ENCODE peak calls at places on chromosomes 7 and 10, in six cellular contexts. O is IMR-90, S is neuronal stem cell, Y is H9, A is mesenchymal stem cell, N is H1. T is an unnamed sample.

GRCh38 chr10:64626856-64627255 is 1105.7 kb downstream of the REEP3 start:
- DNase-seq in O (no peak), Y (no peak), A (no peak), S (no peak), N (no peak), T (no peak)

GRCh38 chr10:29130190-29130673 is 158.6 kb upstream of the LYZL1 start:
- DNase-seq in S (no peak), N (no peak), Y (no peak), O (peak), A (peak), T (peak)

GRCh38 chr10:77500754-77501151 is 136.9 kb downstream of the KCNMA1 start:
- DNase-seq in S (no peak), O (peak), A (no peak), N (no peak), Y (no peak), T (no peak)

GRCh38 chr7:82085116-82085515 is 315.3 kb upstream of the HGF start:
- DNase-seq in A (no peak), S (no peak), Y (no peak), O (no peak), N (no peak), T (peak)

GRCh38 chr10:84352251-84352842 is 24.0 kb downstream of the CCSER2 start:
- DNase-seq in N (no peak), A (peak), S (peak), Y (peak), O (peak), T (peak)

GRCh38 chr10:131653140-131653539 is 247.7 kb upstream of the PPP2R2D start:
- DNase-seq in N (no peak), Y (no peak), A (no peak), O (no peak), S (no peak), T (no peak)

GRCh38 chr10:80187465-80188409 is 17.6 kb downstream of the ANXA11 start:
- DNase-seq in N (no peak), O (no peak), S (no peak), Y (no peak), A (no peak), T (no peak)

GRCh38 chr10:593901-594457 is 95.5 kb downstream of the DIP2C start:
- DNase-seq in O (peak), S (no peak), Y (no peak), A (no peak), N (no peak), T (no peak)

GRCh38 chr7:156836443-156836842 is 56.5 kb downstream of the LMBR1 start:
- DNase-seq in N (no peak), A (peak), S (no peak), O (peak), Y (no peak), T (no peak)

GRCh38 chr10:131195116-131195515 is 116.4 kb downstream of the TCERG1L start:
- DNase-seq in A (no peak), S (no peak), Y (peak), N (no peak), O (no peak), T (no peak)

GRCh38 chr7:69597278-69598076 is 798 bp upstream of the AUTS2 start:
- DNase-seq in Y (peak), A (peak), N (no peak), S (peak), O (no peak), T (peak)

GRCh38 chr10:4470231-4470840 is 355.7 kb upstream of the AKR1E2 start:
- DNase-seq in O (peak), Y (no peak), S (no peak), A (peak), N (no peak), T (peak)

GRCh38 chr10:69056129-69056528 is 31.8 kb upstream of the SRGN start:
- DNase-seq in O (no peak), Y (no peak), N (no peak), S (no peak), A (no peak), T (no peak)

GRCh38 chr7:45888185-45888992 is at the start of gene IGFBP1:
- DNase-seq in A (peak), S (peak), N (no peak), Y (peak), O (peak), T (peak)
- H3K9ac ChIP-seq in A (no peak), S (peak), N (no peak), Y (no peak), O (no peak), T (peak)

DNA sequence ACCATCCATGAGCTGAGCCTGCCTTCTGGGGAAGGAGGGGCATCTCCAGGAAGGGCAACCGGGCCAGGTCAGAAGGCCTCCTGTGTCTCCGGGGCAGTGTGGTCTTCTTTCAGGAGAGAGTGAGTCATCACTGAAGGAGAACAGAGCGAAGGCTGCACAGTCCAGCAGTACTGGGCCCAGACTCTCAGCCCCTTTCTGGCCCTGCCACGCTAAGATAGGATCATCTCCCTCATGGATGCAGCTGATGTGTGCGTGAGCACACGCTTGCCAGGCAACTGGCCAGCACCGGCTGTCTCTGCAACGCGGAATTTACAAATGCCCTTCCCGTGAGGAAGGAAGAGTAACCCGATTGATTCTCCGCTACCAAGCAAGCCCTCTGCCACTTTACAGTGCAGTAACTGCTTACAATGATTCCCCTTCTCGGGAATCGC is 328.2 kb downstream of the TNS3 start:
- DNase-seq in S (peak), O (peak), N (no peak), A (peak), Y (peak), T (peak)
- H2BK120ac ChIP-seq in S (no peak), O (peak), N (no peak), A (peak), Y (no peak), T (no peak)

DNA sequence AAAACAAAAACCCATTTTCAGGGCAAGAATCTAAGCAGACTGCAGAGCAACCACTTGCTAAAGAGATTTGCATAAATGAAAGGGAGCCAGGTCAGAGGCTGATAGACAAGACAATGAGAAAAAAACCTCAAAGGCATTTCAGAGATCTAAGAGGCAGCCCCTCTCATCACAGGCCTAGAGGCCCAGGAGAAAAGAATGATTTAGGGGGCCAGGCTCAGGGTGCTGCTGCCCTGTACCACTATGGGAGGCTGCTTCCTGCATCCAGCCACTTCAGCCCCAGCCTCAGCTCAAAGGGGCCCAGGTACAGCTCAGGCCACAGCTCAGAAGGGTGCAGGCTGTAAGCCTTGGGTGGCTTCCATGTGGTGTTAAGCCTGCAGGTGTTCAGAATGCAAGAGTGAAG is 3.7 kb upstream of the DNAJC12 start:
- DNase-seq in O (no peak), A (no peak), N (no peak), S (no peak), Y (no peak), T (no peak)
- H2BK15ac ChIP-seq in O (no peak), A (no peak), N (no peak), S (no peak), Y (no peak), T (no peak)

DNA sequence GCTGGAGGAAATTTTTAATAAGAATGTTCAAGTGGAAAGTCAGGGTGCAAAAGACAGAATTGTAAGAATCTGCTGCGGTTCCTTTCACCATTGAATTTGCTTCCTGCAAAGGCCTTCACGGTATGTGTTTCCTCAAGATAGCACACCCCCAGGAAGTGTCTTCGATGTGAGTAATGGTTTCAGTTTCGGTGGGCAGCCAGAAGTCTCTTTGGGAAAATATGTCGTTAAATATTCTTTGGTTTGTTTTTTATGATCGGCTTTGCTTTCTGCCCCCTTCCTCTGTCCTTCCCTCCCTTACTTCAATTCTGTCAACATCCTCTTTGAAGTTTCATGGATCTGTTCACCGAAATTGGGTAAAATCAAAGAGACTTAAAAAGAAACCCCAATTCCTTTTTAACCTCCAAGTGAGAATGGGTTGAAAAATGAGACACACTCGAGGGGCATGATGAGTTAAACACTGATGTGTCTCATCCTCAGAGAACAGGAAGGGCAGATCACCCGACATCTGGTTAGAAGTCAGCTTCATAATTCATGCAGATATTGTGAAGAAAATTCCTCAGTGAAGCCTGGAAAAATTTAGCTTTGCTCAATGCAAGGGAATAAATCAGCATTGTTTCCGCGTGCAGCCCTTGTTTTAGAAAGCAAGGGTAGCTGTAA is 170.8 kb upstream of the HABP2 start:
- DNase-seq in Y (no peak), O (peak), A (peak), S (no peak), N (no peak), T (peak)
- H3K9ac ChIP-seq in Y (no peak), O (peak), A (peak), S (no peak), N (no peak), T (no peak)

GRCh38 chr7:115047968-115048720 is 126.2 kb downstream of the MDFIC start:
- DNase-seq in Y (no peak), A (peak), S (no peak), O (peak), N (no peak), T (no peak)
- H2BK120ac ChIP-seq in Y (no peak), A (no peak), S (no peak), O (no peak), N (no peak), T (no peak)

GRCh38 chr10:119474606-119475005 is 67.9 kb downstream of the RGS10 start:
- DNase-seq in Y (no peak), S (no peak), A (no peak), N (no peak), O (no peak), T (no peak)
- H2BK15ac ChIP-seq in Y (no peak), S (no peak), A (no peak), N (no peak), O (no peak), T (no peak)

T was measured in mesendoderm.